ENCODE peak calls at places on chromosomes 3 and 15, in six cellular contexts. U, N, C, Z, G and E are unnamed samples.
A peak's percentile ranks its signal among the peaks of the same experiment; 100 is the strongest.

GRCh38 chr3:179608931-179609720 is 4.5 kb downstream of the NDUFB5 start:
- DNase-seq in N (no peak), G (peak; percentile 52), U (no peak), C (no peak), Z (no peak), E (no peak)

GRCh38 chr3:164451083-164451910 is 627.0 kb downstream of the SI start:
- DNase-seq in N (peak; percentile 31), U (no peak), C (peak; percentile 6), Z (no peak), G (no peak), E (no peak)

GRCh38 chr3:25652921-25653320 is 11.8 kb downstream of the TOP2B start:
- DNase-seq in C (no peak), G (no peak), U (no peak), N (peak; percentile 29), Z (no peak), E (no peak)

GRCh38 chr3:72174890-72175289 is 389.9 kb upstream of the PROK2 start:
- DNase-seq in C (no peak), G (no peak), U (no peak), Z (no peak), N (no peak), E (no peak)

GRCh38 chr3:89434621-89435380 is 327.4 kb downstream of the EPHA3 start:
- DNase-seq in U (no peak), N (no peak), G (no peak), C (no peak), Z (no peak), E (no peak)

GRCh38 chr3:60202052-60202753 is 1049.0 kb downstream of the FHIT start:
- DNase-seq in Z (no peak), N (no peak), C (no peak), U (no peak), G (no peak), E (no peak)

GRCh38 chr3:197371521-197372075 is 73.2 kb upstream of the DLG1 start:
- DNase-seq in Z (no peak), C (no peak), N (peak; percentile 22), G (no peak), U (no peak), E (no peak)

GRCh38 chr3:129016366-129016724 is 15.2 kb downstream of the EFCC1 start:
- DNase-seq in Z (peak; percentile 72), G (no peak), U (no peak), C (no peak), N (no peak), E (peak; percentile 30)

GRCh38 chr3:180571831-180572578 is 30.0 kb upstream of the TTC14 start:
- DNase-seq in N (no peak), C (no peak), G (no peak), U (no peak), Z (no peak), E (no peak)

GRCh38 chr3:50154476-50154839 is 666 bp upstream of the SEMA3F start:
- DNase-seq in Z (no peak), C (no peak), U (no peak), G (no peak), N (no peak), E (no peak)

GRCh38 chr15:54722342-54722986 is 474.3 kb downstream of the RSL24D1 start:
- DNase-seq in G (no peak), N (no peak), U (no peak), C (no peak), Z (no peak), E (no peak)

GRCh38 chr15:68229386-68230156 is at the start of gene CLN6:
- DNase-seq in U (peak; percentile 34), C (peak; percentile 93), G (peak; percentile 48), Z (peak; percentile 85), N (peak; percentile 94), E (peak; percentile 71)

GRCh38 chr3:22862111-22862510 is 341.0 kb upstream of the UBE2E2 start:
- DNase-seq in N (no peak), C (no peak), G (no peak), Z (no peak), U (no peak), E (no peak)
- H2AFZ ChIP-seq in N (no peak overlapping the region), C (no peak overlapping the region), G (no peak overlapping the region), Z (no peak overlapping the region), U (no peak overlapping the region), E (no peak overlapping the region)

GRCh38 chr3:55486857-55487375 is at the start of gene WNT5A:
- DNase-seq in N (peak; percentile 72), Z (no peak), G (no peak), U (no peak), C (peak; percentile 82), E (peak; percentile 56)

GRCh38 chr3:55489804-55490132 is 2.7 kb upstream of the WNT5A start:
- DNase-seq in G (no peak), C (peak; percentile 73), N (no peak), Z (no peak), U (no peak), E (peak; percentile 72)

GRCh38 chr3:55486101-55486856 is 827 bp downstream of the WNT5A start:
- DNase-seq in Z (no peak), C (peak; percentile 83), N (peak; percentile 67), G (no peak), U (no peak), E (peak; percentile 78)

GRCh38 chr3:55488398-55489055 is 1.4 kb upstream of the WNT5A start:
- DNase-seq in Z (no peak), N (peak; percentile 86), C (peak; percentile 75), G (peak; percentile 26), U (no peak), E (peak; percentile 70)

DNA sequence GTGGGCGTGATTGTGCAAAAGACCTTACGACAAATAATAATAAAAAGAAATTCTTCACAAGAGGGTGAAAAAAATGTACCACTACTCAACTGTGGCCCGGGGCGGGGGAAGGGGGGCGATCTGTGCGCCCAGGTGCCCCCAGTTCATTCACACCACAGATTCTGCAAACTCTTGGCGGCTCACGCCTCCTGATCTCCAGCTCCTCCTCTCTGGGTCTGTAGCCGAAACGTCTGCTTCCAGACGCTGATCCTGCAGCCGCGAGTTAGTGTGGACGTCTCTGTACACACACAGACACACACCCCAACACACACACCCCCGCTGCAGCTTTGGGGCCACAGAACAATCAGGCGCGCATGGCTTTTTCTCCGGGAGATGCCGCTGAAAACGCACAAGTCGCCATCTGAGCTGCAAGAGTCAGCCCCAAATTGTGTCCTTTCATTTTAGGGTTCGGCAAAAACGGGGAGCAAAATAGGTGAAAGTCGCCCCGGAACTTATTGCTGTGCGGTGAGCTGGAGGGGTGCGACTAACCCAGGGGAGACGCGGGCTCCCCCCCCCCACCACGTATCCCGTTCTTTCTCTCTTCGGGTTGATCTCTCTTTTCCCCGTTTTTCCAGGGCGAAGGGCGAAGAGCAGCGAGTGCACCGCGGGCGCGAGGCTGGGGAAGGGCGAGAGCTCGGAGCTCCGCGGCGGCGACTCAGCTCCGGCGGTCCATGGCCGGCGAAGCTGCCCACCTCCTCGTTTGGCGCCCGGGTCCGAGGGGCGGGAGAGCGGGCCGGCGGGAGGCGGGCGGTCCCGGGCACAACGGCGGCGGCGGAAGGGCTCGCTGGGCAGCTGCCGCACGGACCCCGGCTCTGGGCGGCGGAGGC is 503 bp upstream of the WNT5A start:
- DNase-seq in N (peak; percentile 79), Z (no peak), G (no peak), U (no peak), C (peak; percentile 77), E (peak; percentile 55)
- TF ChIP-seq EZH2 in N (no peak), Z (no peak), G (no peak), U (no peak), C (no peak), E (no peak)

DNA sequence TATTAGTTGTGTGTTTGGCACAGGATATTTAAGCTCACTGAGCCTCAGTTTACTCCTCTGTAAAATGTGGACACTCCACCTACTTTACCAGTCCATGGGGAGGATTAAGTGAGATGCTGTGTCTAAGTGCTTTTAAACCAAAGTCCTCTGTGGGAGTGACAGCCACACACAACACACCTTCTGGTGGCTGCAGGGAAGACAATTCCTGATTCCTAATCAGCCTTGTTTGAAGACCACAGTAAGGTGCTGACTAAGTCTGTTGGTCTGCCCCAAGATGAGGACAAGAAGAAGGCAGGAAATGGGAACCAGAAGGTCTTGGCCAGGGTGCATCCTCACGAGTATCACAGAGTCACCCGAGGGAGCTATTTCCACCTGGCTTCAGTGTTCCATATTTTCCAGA is 52.3 kb downstream of the EPHB1 start:
- DNase-seq in Z (no peak), G (no peak), N (peak; percentile 16), C (no peak), U (no peak), E (no peak)
- H2AFZ ChIP-seq in Z (no peak overlapping the region), G (no peak overlapping the region), N (peak overlapping the region; percentile 30), C (no peak overlapping the region), U (peak overlapping the region; percentile 58), E (no peak overlapping the region)

GRCh38 chr15:98583758-98584157 is 64.6 kb upstream of the IGF1R start:
- DNase-seq in U (no peak), G (no peak), Z (no peak), C (no peak), N (no peak), E (no peak)
- TF ChIP-seq EZH2 in U (peak; percentile 62), G (no peak), Z (no peak), C (no peak), N (no peak), E (no peak)

DNA sequence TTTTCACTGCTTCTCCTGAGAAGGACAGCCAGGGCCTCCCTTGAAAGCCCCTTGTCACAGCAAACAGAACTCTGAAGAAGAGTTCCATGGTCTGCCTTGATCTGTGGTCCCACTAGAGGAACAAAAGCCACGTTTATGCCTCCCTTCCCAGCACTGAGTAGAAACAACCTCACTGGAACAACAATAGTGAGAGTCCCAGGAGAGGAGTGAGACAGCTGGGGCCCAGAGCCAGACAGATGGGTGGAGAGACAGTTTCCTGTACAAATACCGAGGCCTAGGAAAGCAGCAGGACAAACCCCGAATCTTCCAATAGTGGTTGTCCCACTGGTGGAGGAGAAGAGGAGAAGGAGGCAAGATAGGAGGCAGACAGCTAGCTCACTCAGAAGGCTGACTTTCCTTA is 106.1 kb downstream of the WDR76 start:
- DNase-seq in C (no peak), G (no peak), N (peak; percentile 46), Z (no peak), U (no peak), E (no peak)
- H2AFZ ChIP-seq in C (no peak overlapping the region), G (no peak overlapping the region), N (peak overlapping the region; percentile 55), Z (no peak overlapping the region), U (no peak overlapping the region), E (no peak overlapping the region)